ENCODE peak calls at places on chromosome 19, in nine cellular contexts. A, G, Q, M, Z, V, C, E and B are unnamed samples. For H3K27me3, the result is how much of the 10 kb centered on the place peaks cover.

GRCh38 chr19:54035215-54036178 is 28.2 kb downstream of the VSTM1 start:
- DNase-seq in Q (no peak), C (peak), V (peak), G (no peak), M (peak), E (no peak), Z (no peak), A (peak), B (no peak)

GRCh38 chr19:14519860-14520407 is 1.7 kb upstream of the DNAJB1 start:
- DNase-seq in V (peak), Z (no peak), Q (peak), A (no peak), M (peak), C (peak), G (no peak), E (no peak), B (no peak)

GRCh38 chr19:47518854-47519253 is 4.0 kb upstream of the NAPA start:
- DNase-seq in V (no peak), Q (no peak), E (no peak), C (no peak), M (no peak), G (no peak), A (no peak), Z (no peak), B (no peak)

GRCh38 chr19:19627442-19627715 is 641 bp downstream of the LPAR2 start:
- DNase-seq in E (no peak), M (no peak), V (no peak), Z (no peak), Q (no peak), A (no peak), C (no peak), G (no peak), B (no peak)

GRCh38 chr19:1315470-1316166 is 29.9 kb downstream of the EFNA2 start:
- DNase-seq in M (peak), C (peak), V (peak), G (peak), Q (peak), A (no peak), Z (peak), E (no peak), B (peak)

GRCh38 chr19:44755219-44755618 is 6.7 kb downstream of the BCL3 start:
- DNase-seq in Z (no peak), E (no peak), G (no peak), M (no peak), Q (peak), C (no peak), A (no peak), V (no peak), B (no peak)

GRCh38 chr19:53576941-53577653 is 39.2 kb downstream of the ZNF331 start:
- DNase-seq in Q (no peak), Z (no peak), C (no peak), G (no peak), A (no peak), M (no peak), V (no peak), E (no peak), B (no peak)

GRCh38 chr19:39136225-39136940 is 10.8 kb downstream of the PAK4 start:
- DNase-seq in E (no peak), Q (no peak), M (no peak), V (no peak), G (no peak), Z (no peak), C (no peak), A (no peak), B (no peak)

GRCh38 chr19:7497292-7497691 is 8.5 kb upstream of the PEX11G start:
- DNase-seq in E (no peak), M (no peak), V (no peak), G (no peak), Q (no peak), Z (peak), A (no peak), C (no peak), B (no peak)

GRCh38 chr19:45809643-45810159 is 5.4 kb downstream of the RSPH6A start:
- DNase-seq in C (peak), M (peak), Z (no peak), V (peak), Q (no peak), A (peak), E (no peak), G (no peak), B (peak)

GRCh38 chr19:33868076-33868735 is 71.5 kb downstream of the KCTD15 start:
- DNase-seq in G (no peak), C (no peak), Z (no peak), Q (no peak), E (no peak), V (peak), A (no peak), M (peak), B (no peak)

GRCh38 chr19:53881482-53882390 is at the start of gene PRKCG:
- DNase-seq in C (no peak), Q (peak), E (no peak), M (no peak), G (peak), A (no peak), V (no peak), Z (no peak), B (no peak)

GRCh38 chr19:34176581-34176980 is 4.3 kb downstream of the LSM14A start:
- DNase-seq in A (no peak), E (no peak), V (no peak), G (no peak), Z (no peak), Q (no peak), C (no peak), M (no peak), B (no peak)

GRCh38 chr19:18203408-18203862 is 407 bp downstream of the RAB3A start:
- DNase-seq in Q (peak), M (no peak), G (peak), E (no peak), A (no peak), Z (peak), C (no peak), V (peak), B (peak)

GRCh38 chr19:40314646-40315045 is 29.5 kb upstream of the AKT2 start:
- DNase-seq in G (no peak), V (no peak), C (no peak), E (no peak), M (no peak), A (no peak), Z (peak), Q (no peak), B (no peak)

GRCh38 chr19:43581467-43581866 is 5.9 kb downstream of the PINLYP start:
- DNase-seq in V (no peak), C (no peak), Q (no peak), Z (no peak), G (no peak), M (no peak), E (no peak), A (no peak), B (no peak)

GRCh38 chr19:1672038-1672768 is 19.8 kb upstream of the TCF3 start:
- DNase-seq in E (no peak), Z (peak), V (peak), M (no peak), C (peak), A (no peak), G (no peak), Q (peak), B (no peak)

GRCh38 chr19:995051-995827 is 5.0 kb upstream of the GRIN3B start:
- DNase-seq in Q (peak), Z (no peak), V (no peak), E (no peak), M (no peak), A (no peak), G (no peak), C (no peak), B (peak)

GRCh38 chr19:51293571-51294210 is 17.8 kb upstream of the IGLON5 start:
- DNase-seq in Q (no peak), A (no peak), E (no peak), Z (no peak), G (no peak), V (no peak), C (no peak), M (no peak), B (no peak)

GRCh38 chr19:6268382-6268771 is 11.4 kb downstream of the MLLT1 start:
- DNase-seq in G (no peak), Q (no peak), C (no peak), E (no peak), V (no peak), Z (no peak), M (no peak), A (no peak), B (no peak)

GRCh38 chr19:18112989-18113478 is 15.5 kb downstream of the MAST3 start:
- DNase-seq in G (peak), A (no peak), Z (peak), V (peak), M (peak), Q (peak), C (peak), E (peak), B (peak)

GRCh38 chr19:10815969-10816635 is 19.9 kb downstream of the TMED1 start:
- DNase-seq in M (no peak), Q (no peak), G (no peak), Z (no peak), V (no peak), A (no peak), E (no peak), C (peak), B (no peak)

GRCh38 chr19:19628499-19629134 is 597 bp upstream of the LPAR2 start:
- DNase-seq in E (no peak), G (no peak), V (peak), C (peak), Z (peak), Q (peak), M (no peak), A (no peak), B (peak)

GRCh38 chr19:3075605-3076431 is 13.5 kb upstream of the TLE5 start:
- DNase-seq in Q (peak), A (no peak), Z (peak), M (peak), C (no peak), E (no peak), V (peak), G (peak), B (peak)

GRCh38 chr19:44747739-44748425 is 626 bp upstream of the BCL3 start:
- DNase-seq in A (no peak), Z (peak), G (peak), V (peak), C (peak), M (peak), Q (peak), E (peak), B (peak)

GRCh38 chr19:2529473-2529918 is 53.6 kb downstream of the GADD45B start:
- DNase-seq in Q (no peak), A (no peak), M (peak), V (peak), G (no peak), C (peak), Z (no peak), E (no peak), B (no peak)

GRCh38 chr19:38247126-38247525 is 9.0 kb downstream of the PPP1R14A start:
- DNase-seq in A (no peak), M (no peak), V (peak), E (no peak), Z (no peak), G (no peak), C (no peak), Q (no peak), B (no peak)

GRCh38 chr19:46849610-46850009 is 1.0 kb downstream of the AP2S1 start:
- DNase-seq in Z (no peak), G (no peak), M (peak), E (no peak), C (no peak), V (no peak), Q (no peak), A (no peak), B (no peak)

GRCh38 chr19:1108291-1109031 is 4.7 kb downstream of the GPX4 start:
- DNase-seq in C (no peak), V (no peak), A (no peak), G (no peak), Z (no peak), E (no peak), M (no peak), Q (no peak), B (no peak)

GRCh38 chr19:42168206-42168605 is 36.0 kb upstream of the POU2F2 start:
- DNase-seq in Q (no peak), V (no peak), G (no peak), Z (no peak), C (no peak), E (no peak), M (no peak), A (no peak), B (no peak)

GRCh38 chr19:3536429-3537100 is 2.4 kb upstream of the TEKTIP1 start:
- DNase-seq in Z (no peak), Q (no peak), E (no peak), G (peak), V (no peak), C (no peak), M (no peak), A (no peak), B (no peak)

GRCh38 chr19:52336976-52337375 is 933 bp downstream of the ZNF610 start:
- DNase-seq in Z (peak), G (no peak), A (no peak), V (peak), Q (no peak), M (no peak), C (peak), E (no peak), B (no peak)

GRCh38 chr19:44401787-44402115 is 343 bp upstream of the ZNF285 start:
- DNase-seq in E (no peak), C (no peak), Z (no peak), Q (no peak), V (no peak), A (no peak), G (no peak), M (no peak), B (no peak)

GRCh38 chr19:6212403-6213265 is 67.1 kb downstream of the MLLT1 start:
- DNase-seq in M (no peak), E (peak), A (no peak), Q (no peak), V (no peak), Z (no peak), C (no peak), G (no peak), B (no peak)

GRCh38 chr19:38675611-38676010 is 28.2 kb downstream of the ACTN4 start:
- DNase-seq in E (no peak), V (no peak), Z (peak), G (no peak), C (no peak), M (no peak), Q (no peak), A (no peak), B (no peak)

GRCh38 chr19:2080336-2080988 is 15.7 kb downstream of the MOB3A start:
- DNase-seq in A (no peak), M (no peak), Q (no peak), E (no peak), Z (no peak), V (no peak), G (no peak), C (no peak), B (no peak)

GRCh38 chr19:32879741-32880140 is 10.2 kb upstream of the SLC7A9 start:
- DNase-seq in Q (no peak), C (no peak), V (no peak), A (no peak), G (no peak), E (no peak), Z (no peak), M (no peak), B (no peak)

GRCh38 chr19:46609511-46610412 is 8.6 kb downstream of the CALM3 start:
- DNase-seq in C (no peak), M (no peak), E (no peak), A (no peak), Z (no peak), V (no peak), Q (peak), G (peak), B (peak)

GRCh38 chr19:10871711-10872550 is 578 bp downstream of the CARM1 start:
- DNase-seq in V (peak), A (no peak), Z (no peak), M (peak), C (no peak), G (peak), E (peak), Q (peak), B (peak)

GRCh38 chr19:29014857-29015436 is 198.0 kb downstream of the UQCRFS1 start:
- DNase-seq in E (no peak), Q (no peak), G (no peak), C (no peak), A (no peak), M (no peak), V (no peak), Z (no peak), B (no peak)
- H3K27me3 ChIP-seq in E (under half), Q (under half), G (half or more), C (under half), A (under half), M (under half), V (under half), Z (under half), B (under half)

DNA sequence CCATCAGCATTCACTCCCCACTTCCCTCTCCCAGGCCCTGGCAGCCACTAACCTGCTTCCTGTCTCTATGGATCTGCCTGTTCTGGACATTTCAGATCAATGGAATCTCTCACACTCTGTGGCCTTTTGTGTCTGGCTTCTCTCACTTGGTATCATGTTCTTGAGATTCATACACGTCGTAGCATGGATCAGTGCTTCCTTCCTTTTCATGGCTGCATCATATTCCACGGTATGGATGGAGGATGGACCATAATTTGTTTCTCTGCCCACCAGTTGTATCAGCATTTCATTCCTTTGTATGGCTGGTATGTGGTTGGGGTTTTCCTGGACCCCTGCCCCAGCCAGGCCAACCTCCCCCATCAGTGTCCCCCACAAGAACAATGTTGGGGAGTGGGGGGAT is 36.2 kb downstream of the MYO9B start:
- DNase-seq in Q (no peak), M (no peak), A (no peak), Z (no peak), C (no peak), E (no peak), V (no peak), G (no peak), B (no peak)
- H3K27ac ChIP-seq in Q (no peak), M (no peak), A (no peak), Z (no peak), C (no peak), E (no peak), V (no peak), G (no peak), B (no peak)

DNA sequence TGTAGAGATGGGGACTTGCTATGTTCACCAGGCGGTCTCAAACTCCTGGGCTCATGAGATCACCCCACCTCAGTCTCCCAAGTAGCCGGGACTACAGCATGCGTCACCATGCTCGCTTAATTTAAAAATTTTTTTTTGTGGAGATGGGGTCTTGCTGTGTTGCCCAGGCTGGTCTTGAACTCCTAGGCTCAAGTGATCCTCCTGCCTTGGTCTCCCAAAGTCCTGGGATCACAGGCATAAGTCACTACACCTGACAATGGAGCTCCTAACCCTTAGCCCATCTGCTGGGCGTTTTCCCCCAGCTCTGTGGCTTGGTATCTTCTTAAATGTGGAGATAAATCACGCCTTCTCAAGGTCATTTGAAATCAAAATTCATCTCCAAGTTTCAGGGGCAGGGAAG is 6.3 kb upstream of the ADAMTS10 start:
- DNase-seq in G (no peak), M (no peak), Z (no peak), Q (no peak), A (no peak), V (no peak), E (no peak), C (no peak), B (no peak)
- H3K27me3 ChIP-seq in G (half or more), M (under half), Z (under half), Q (under half), A (under half), V (under half), E (under half), C (under half), B (under half)

DNA sequence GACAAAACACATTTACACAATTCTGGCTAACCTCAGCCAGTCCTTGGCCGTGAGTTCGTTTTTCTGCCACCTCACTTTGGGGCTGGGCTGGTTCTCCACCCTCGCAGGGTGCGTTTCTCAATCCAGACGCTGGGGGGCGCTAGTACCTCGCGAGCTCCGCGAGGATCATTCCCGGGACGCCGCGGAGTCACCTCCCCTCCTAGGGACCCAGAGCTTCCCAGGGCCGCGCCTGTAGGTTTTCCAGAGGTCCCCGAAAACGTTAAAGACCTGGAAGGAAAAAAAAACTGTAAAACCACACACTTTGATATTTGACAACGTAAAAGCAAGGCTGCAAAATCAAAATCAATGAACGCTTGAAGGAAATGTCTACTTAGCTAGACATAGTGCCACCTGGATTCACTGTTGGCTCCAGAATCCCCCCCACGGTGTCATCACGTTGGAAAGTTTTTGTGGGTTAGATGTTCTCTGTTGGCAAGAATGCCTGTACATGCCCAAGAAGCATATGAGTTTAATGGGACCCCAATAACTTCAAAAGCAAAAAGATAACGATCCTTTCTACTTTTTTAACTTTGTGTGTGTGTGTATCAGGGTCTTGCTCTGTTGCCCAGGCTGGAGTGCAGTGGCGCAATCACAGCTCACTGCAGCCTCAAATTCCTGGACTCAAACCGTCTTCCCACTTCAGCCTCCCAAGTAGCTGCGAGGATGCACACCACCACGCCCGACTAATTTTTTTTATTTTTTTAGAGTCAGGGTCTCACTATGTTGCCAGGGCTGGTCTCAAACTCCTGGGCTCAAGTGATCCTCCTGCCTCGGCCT is 34.5 kb upstream of the TPM4 start:
- DNase-seq in G (peak), Z (peak), V (peak), A (peak), Q (peak), M (peak), E (peak), C (peak), B (peak)
- H3K27ac ChIP-seq in G (no peak), Z (no peak), V (no peak), A (no peak), Q (no peak), M (no peak), E (peak), C (peak), B (no peak)

GRCh38 chr19:49064029-49064629 is 489 bp downstream of the NTF4 start:
- DNase-seq in E (no peak), C (no peak), Q (no peak), G (no peak), V (no peak), Z (no peak), M (no peak), A (no peak), B (peak)
- H3K27me3 ChIP-seq in E (under half), C (under half), Q (under half), G (half or more), V (under half), Z (half or more), M (under half), A (under half), B (under half)